ENCODE peak calls at places on chromosomes 12 and 14, in five cellular contexts. G, A, H, S and T are unnamed samples.

GRCh38 chr12:124162151-124163110 is 132.5 kb upstream of the RFLNA start:
- DNase-seq in G (no peak), A (no peak), H (no peak), S (no peak), T (no peak)

GRCh38 chr14:61472025-61472672 is 150.8 kb downstream of the PRKCH start:
- DNase-seq in H (peak), G (no peak), A (no peak), S (no peak), T (no peak)

GRCh38 chr14:56585461-56586084 is 6.0 kb downstream of the TMEM260 start:
- DNase-seq in A (no peak), H (no peak), G (no peak), S (no peak), T (no peak)

GRCh38 chr12:101924647-101925046 is 47.3 kb downstream of the DRAM1 start:
- DNase-seq in A (no peak), H (peak), G (no peak), S (no peak), T (no peak)

GRCh38 chr14:101179691-101180211 is 276.2 kb upstream of the RTL1 start:
- DNase-seq in H (no peak), G (no peak), S (no peak), A (no peak), T (no peak)

GRCh38 chr14:96047101-96047500 is 7.9 kb downstream of the C14orf132 start:
- DNase-seq in S (no peak), A (no peak), H (no peak), G (no peak), T (no peak)

GRCh38 chr12:87870493-87870892 is 158.7 kb downstream of the C12orf50 start:
- DNase-seq in H (no peak), G (no peak), A (no peak), S (no peak), T (no peak)

GRCh38 chr12:73383584-73384229 is 1111.5 kb downstream of the TRHDE start:
- DNase-seq in A (no peak), G (no peak), H (no peak), S (no peak), T (no peak)

GRCh38 chr12:116210131-116210530 is 67.4 kb downstream of the MED13L start:
- DNase-seq in H (peak), S (no peak), G (no peak), A (no peak), T (no peak)

GRCh38 chr14:48690349-48690748 is 895.8 kb downstream of the RPS29 start:
- DNase-seq in A (no peak), G (no peak), H (no peak), S (no peak), T (no peak)

GRCh38 chr12:82652071-82652470 is 34.6 kb upstream of the TMTC2 start:
- DNase-seq in A (no peak), H (no peak), S (no peak), G (no peak), T (no peak)

GRCh38 chr14:77088219-77088618 is 9.8 kb upstream of the CIPC start:
- DNase-seq in S (peak), A (no peak), G (no peak), H (no peak), T (no peak)

GRCh38 chr12:74393265-74393664 is 144.4 kb upstream of the ATXN7L3B start:
- DNase-seq in S (no peak), G (no peak), A (no peak), H (no peak), T (no peak)

GRCh38 chr12:121711925-121712461 is 559 bp upstream of the TMEM120B start:
- DNase-seq in H (peak), A (peak), G (no peak), S (peak), T (no peak)

GRCh38 chr14:67167420-67168109 is 21.7 kb upstream of the GARIN2 start:
- DNase-seq in G (no peak), A (no peak), H (peak), S (no peak), T (no peak)

GRCh38 chr14:103442288-103442687 is 57.1 kb downstream of the MARK3 start:
- DNase-seq in H (peak), S (no peak), A (no peak), G (no peak), T (no peak)

GRCh38 chr12:105228494-105228893 is 7.5 kb downstream of the APPL2 start:
- DNase-seq in A (no peak), G (no peak), H (peak), S (no peak), T (no peak)

GRCh38 chr14:55921516-55921915 is 196.7 kb upstream of the PELI2 start:
- DNase-seq in A (no peak), H (no peak), G (no peak), S (no peak), T (no peak)

GRCh38 chr12:75724913-75725312 is 213.5 kb upstream of the KRR1 start:
- DNase-seq in S (no peak), A (no peak), G (no peak), H (peak), T (no peak)

GRCh38 chr12:5736016-5736415 is 209.0 kb downstream of the ANO2 start:
- DNase-seq in A (no peak), H (no peak), S (no peak), G (no peak), T (no peak)

GRCh38 chr12:11650279-11650696 is 814 bp downstream of the ETV6 start:
- DNase-seq in H (peak), G (no peak), A (peak), S (no peak), T (no peak)

GRCh38 chr12:15152864-15153263 is 68.4 kb downstream of the RERG start:
- DNase-seq in G (no peak), S (no peak), A (no peak), H (no peak), T (no peak)

GRCh38 chr12:12008931-12009611 is 61.7 kb upstream of the BCL2L14 start:
- DNase-seq in G (no peak), S (no peak), H (peak), A (no peak), T (peak)

GRCh38 chr14:42057176-42057575 is 450.5 kb downstream of the LRFN5 start:
- DNase-seq in A (no peak), G (no peak), H (peak), S (no peak), T (no peak)

GRCh38 chr12:98418357-98419075 is 96.9 kb upstream of the TMPO start:
- DNase-seq in G (no peak), A (peak), S (peak), H (peak), T (no peak)

GRCh38 chr14:95134304-95134933 is 22.9 kb downstream of the DICER1 start:
- DNase-seq in G (no peak), A (no peak), S (no peak), H (peak), T (no peak)

GRCh38 chr12:108731105-108731865 is at the start of gene CORO1C:
- DNase-seq in G (peak), S (peak), H (peak), A (peak), T (peak)

GRCh38 chr14:67358914-67359313 is 690 bp downstream of the ATP6V1D start:
- DNase-seq in H (peak), A (no peak), S (no peak), G (no peak), T (no peak)

GRCh38 chr14:94044476-94045091 is 18.4 kb downstream of the OTUB2 start:
- DNase-seq in H (no peak), G (no peak), S (no peak), A (peak), T (no peak)

GRCh38 chr14:104461676-104462443 is 117.7 kb upstream of the C14orf180 start:
- DNase-seq in S (no peak), G (no peak), A (no peak), H (no peak), T (no peak)